ENCODE peak calls at places on chromosomes 11 and 22, in four cellular contexts. P, B, A and F are unnamed samples.

GRCh38 chr11:102734650-102735049 is 9.9 kb upstream of the MMP8 start:
- DNase-seq in B (no peak), P (no peak), A (no peak), F (no peak)

GRCh38 chr22:45212306-45212709 is 28.4 kb downstream of the KIAA0930 start:
- DNase-seq in P (peak), A (no peak), B (no peak), F (no peak)

GRCh38 chr11:23359297-23359696 is 499.0 kb upstream of the CCDC179 start:
- DNase-seq in B (no peak), A (no peak), P (no peak), F (no peak)

GRCh38 chr11:81070948-81071347 is 1630.1 kb upstream of the TENM4 start:
- DNase-seq in A (no peak), B (no peak), P (no peak), F (no peak)

GRCh38 chr11:112885744-112886706 is 75.2 kb upstream of the NCAM1 start:
- DNase-seq in P (no peak), A (no peak), B (no peak), F (no peak)

GRCh38 chr22:47376322-47376700 is 613.9 kb downstream of the TBC1D22A start:
- DNase-seq in P (no peak), A (no peak), B (no peak), F (no peak)

GRCh38 chr11:124643605-124644425 is 21.2 kb downstream of the TBRG1 start:
- DNase-seq in P (no peak), A (no peak), B (no peak), F (no peak)

GRCh38 chr11:122102426-122102825 is 13.6 kb downstream of the BLID start:
- DNase-seq in B (no peak), P (no peak), A (no peak), F (no peak)

GRCh38 chr22:45942787-45943493 is 34.0 kb downstream of the WNT7B start:
- DNase-seq in B (no peak), A (no peak), P (no peak), F (no peak)

GRCh38 chr22:25054943-25055511 is 102.5 kb downstream of the KIAA1671 start:
- DNase-seq in B (peak), A (no peak), P (no peak), F (no peak)

GRCh38 chr11:92765418-92765817 is 204.0 kb upstream of the MTNR1B start:
- DNase-seq in P (no peak), A (no peak), B (no peak), F (no peak)